ENCODE peak calls at places on chromosomes 7 and 10, in four cellular contexts. One of them, this sample, is unnamed.

GRCh38 chr7:112152186-112152585 is 54.0 kb downstream of the DOCK4 start:
- DNase-seq in right cardiac atrium: no peak
- DNase-seq in AG04450: no peak
- DNase-seq in PC-9: no peak
- DNase-seq in this sample: no peak

GRCh38 chr10:50395279-50395678 is 144.0 kb upstream of the ASAH2 start:
- DNase-seq in right cardiac atrium: no peak
- DNase-seq in AG04450: no peak
- DNase-seq in PC-9: peak
- DNase-seq in this sample: no peak

GRCh38 chr10:131694963-131695813 is 205.6 kb upstream of the PPP2R2D start:
- DNase-seq in right cardiac atrium: no peak
- DNase-seq in AG04450: no peak
- DNase-seq in PC-9: no peak
- DNase-seq in this sample: no peak

GRCh38 chr10:22805304-22805703 is 90.9 kb upstream of the PIP4K2A start:
- DNase-seq in right cardiac atrium: peak
- DNase-seq in AG04450: no peak
- DNase-seq in PC-9: no peak
- DNase-seq in this sample: no peak

GRCh38 chr7:23696916-23697441 is 13.0 kb upstream of the STK31 start:
- DNase-seq in right cardiac atrium: peak
- DNase-seq in AG04450: no peak
- DNase-seq in PC-9: peak
- DNase-seq in this sample: peak

GRCh38 chr10:96448021-96448457 is 65.7 kb downstream of the TLL2 start:
- DNase-seq in right cardiac atrium: peak
- DNase-seq in AG04450: no peak
- DNase-seq in PC-9: no peak
- DNase-seq in this sample: no peak

GRCh38 chr10:85859859-85860258 is 506.7 kb downstream of the GRID1 start:
- DNase-seq in right cardiac atrium: no peak
- DNase-seq in AG04450: no peak
- DNase-seq in PC-9: no peak
- DNase-seq in this sample: no peak

GRCh38 chr10:124459395-124459794 is 2.2 kb upstream of the LHPP start:
- DNase-seq in right cardiac atrium: no peak
- DNase-seq in AG04450: no peak
- DNase-seq in PC-9: peak
- DNase-seq in this sample: no peak

GRCh38 chr7:44145419-44145968 is 4.4 kb upstream of the MYL7 start:
- DNase-seq in right cardiac atrium: peak
- DNase-seq in AG04450: no peak
- DNase-seq in PC-9: no peak
- DNase-seq in this sample: peak

GRCh38 chr7:141884544-141885227 is 31.5 kb upstream of the OR9A4 start:
- DNase-seq in right cardiac atrium: no peak
- DNase-seq in AG04450: no peak
- DNase-seq in PC-9: no peak
- DNase-seq in this sample: no peak

GRCh38 chr10:80210259-80210658 is 4.9 kb upstream of the ANXA11 start:
- DNase-seq in right cardiac atrium: no peak
- DNase-seq in AG04450: no peak
- DNase-seq in PC-9: no peak
- DNase-seq in this sample: no peak

GRCh38 chr7:131633342-131633843 is 77.0 kb upstream of the PODXL start:
- DNase-seq in right cardiac atrium: peak
- DNase-seq in AG04450: no peak
- DNase-seq in PC-9: peak
- DNase-seq in this sample: no peak

GRCh38 chr7:45874408-45875131 is 1.7 kb upstream of the CCDC201 start:
- DNase-seq in right cardiac atrium: no peak
- DNase-seq in AG04450: peak
- DNase-seq in PC-9: peak
- DNase-seq in this sample: no peak

GRCh38 chr7:95847061-95847460 is 74.7 kb downstream of the DYNC1I1 start:
- DNase-seq in right cardiac atrium: no peak
- DNase-seq in AG04450: no peak
- DNase-seq in PC-9: no peak
- DNase-seq in this sample: no peak

DNA sequence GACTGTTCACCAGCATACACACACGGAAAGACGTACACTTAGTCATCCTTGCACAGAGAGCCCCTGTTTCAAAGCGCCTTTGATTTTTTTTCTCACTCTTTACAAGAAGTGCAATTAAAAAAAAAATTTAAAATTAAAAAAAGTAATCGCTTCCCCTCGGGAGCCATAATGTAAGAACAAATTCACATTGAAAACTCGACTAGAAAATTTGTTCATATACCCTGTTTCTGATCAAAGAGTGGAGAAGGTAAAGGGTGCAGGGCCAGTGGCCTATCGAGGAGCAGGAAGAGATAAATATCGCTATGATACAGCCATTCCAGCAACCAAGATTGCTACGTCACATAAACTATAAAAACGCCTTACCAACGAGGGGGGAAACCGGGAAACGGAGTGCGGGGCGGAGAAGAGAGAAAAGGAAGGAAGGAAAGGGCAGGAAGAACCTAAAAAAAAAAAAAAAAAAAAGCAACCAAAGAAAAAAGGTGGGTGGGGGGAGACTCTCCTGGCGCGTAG is 5.0 kb upstream of the HOXA2 start:
- DNase-seq in right cardiac atrium: no peak
- DNase-seq in AG04450: no peak
- DNase-seq in PC-9: no peak
- DNase-seq in this sample: no peak
- H3K4me3 ChIP-seq in right cardiac atrium: no peak
- H3K4me3 ChIP-seq in AG04450: peak
- H3K4me3 ChIP-seq in PC-9: no peak
- H3K4me3 ChIP-seq in this sample: no peak

GRCh38 chr10:128047337-128047736 is 78.9 kb downstream of the MKI67 start:
- DNase-seq in right cardiac atrium: peak
- DNase-seq in AG04450: no peak
- DNase-seq in PC-9: peak
- DNase-seq in this sample: peak

GRCh38 chr10:128046934-128047251 is 79.3 kb downstream of the MKI67 start:
- DNase-seq in right cardiac atrium: no peak
- DNase-seq in AG04450: no peak
- DNase-seq in PC-9: no peak
- DNase-seq in this sample: no peak

GRCh38 chr10:128044961-128045832 is 81.0 kb downstream of the MKI67 start:
- DNase-seq in right cardiac atrium: no peak
- DNase-seq in AG04450: no peak
- DNase-seq in PC-9: no peak
- DNase-seq in this sample: no peak

GRCh38 chr10:128045833-128046120 is 80.4 kb downstream of the MKI67 start:
- DNase-seq in right cardiac atrium: no peak
- DNase-seq in AG04450: no peak
- DNase-seq in PC-9: no peak
- DNase-seq in this sample: no peak

DNA sequence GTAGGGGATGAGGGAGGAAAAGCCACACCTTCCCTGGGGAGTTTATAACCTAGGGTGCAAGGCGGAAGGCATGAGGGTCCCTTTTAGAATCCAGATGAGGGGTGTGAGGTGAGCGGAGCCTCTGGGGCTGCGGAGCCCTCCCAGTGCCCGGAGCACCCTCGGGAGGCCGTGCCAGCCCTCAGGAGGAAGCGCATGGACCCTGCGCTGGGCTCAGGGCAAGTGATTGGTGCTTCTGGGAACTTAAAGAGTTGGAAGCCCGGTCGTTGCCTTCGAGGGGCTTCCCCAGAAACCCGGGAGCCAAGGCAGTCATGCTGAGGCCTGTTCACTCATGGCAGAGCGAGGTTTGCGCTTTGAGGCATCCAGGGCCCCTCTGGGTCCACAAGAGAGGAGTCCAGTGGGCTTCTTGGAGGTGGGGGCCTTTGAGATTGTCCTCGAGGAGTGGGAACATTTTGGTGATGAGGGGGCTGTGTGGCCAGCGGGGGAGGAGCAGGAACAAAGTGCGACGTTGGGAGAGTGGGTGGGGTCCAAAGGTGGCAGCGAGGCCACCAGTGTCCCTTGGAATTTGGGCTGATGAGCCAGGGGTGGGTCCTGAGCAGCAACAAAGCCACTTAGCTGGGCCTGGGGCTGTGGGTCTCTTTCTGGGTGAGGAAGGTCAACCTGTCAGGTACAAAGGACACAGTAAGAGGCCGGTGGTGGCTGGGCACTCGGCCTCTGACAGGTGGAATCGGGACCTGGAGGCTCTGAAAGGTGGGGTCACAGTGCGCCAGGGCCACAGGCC is 79.9 kb downstream of the MKI67 start:
- DNase-seq in right cardiac atrium: no peak
- DNase-seq in AG04450: no peak
- DNase-seq in PC-9: no peak
- DNase-seq in this sample: no peak
- H3K4me3 ChIP-seq in right cardiac atrium: no peak
- H3K4me3 ChIP-seq in AG04450: no peak
- H3K4me3 ChIP-seq in PC-9: no peak
- H3K4me3 ChIP-seq in this sample: peak

DNA sequence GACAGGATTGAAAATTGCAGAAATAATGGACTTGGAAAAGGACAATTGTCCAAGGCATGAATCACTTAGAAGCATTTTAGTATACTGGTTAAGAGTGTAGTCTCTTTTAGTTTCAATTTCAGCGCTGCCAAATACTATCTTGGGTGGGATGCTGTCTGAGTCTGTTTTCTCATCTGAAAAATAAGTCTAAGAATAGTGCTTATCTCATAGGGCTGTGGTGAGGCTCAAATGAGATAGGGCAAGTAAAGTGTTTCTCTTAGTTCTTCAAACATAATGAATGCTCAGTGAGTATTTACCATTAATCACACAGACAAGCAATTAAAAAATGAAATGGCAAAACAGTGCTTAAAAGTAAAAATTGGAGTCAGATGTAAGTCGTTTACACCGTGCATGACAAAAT is 45.9 kb upstream of the C1GALT1 start:
- DNase-seq in right cardiac atrium: no peak
- DNase-seq in AG04450: no peak
- DNase-seq in PC-9: no peak
- DNase-seq in this sample: no peak
- H3K4me3 ChIP-seq in right cardiac atrium: no peak
- H3K4me3 ChIP-seq in AG04450: no peak
- H3K4me3 ChIP-seq in PC-9: no peak
- H3K4me3 ChIP-seq in this sample: no peak

GRCh38 chr10:117546630-117547300 is 4.2 kb downstream of the EMX2 start:
- DNase-seq in right cardiac atrium: no peak
- DNase-seq in AG04450: no peak
- DNase-seq in PC-9: no peak
- DNase-seq in this sample: no peak
- H3K4me3 ChIP-seq in right cardiac atrium: no peak
- H3K4me3 ChIP-seq in AG04450: no peak
- H3K4me3 ChIP-seq in PC-9: no peak
- H3K4me3 ChIP-seq in this sample: no peak

DNA sequence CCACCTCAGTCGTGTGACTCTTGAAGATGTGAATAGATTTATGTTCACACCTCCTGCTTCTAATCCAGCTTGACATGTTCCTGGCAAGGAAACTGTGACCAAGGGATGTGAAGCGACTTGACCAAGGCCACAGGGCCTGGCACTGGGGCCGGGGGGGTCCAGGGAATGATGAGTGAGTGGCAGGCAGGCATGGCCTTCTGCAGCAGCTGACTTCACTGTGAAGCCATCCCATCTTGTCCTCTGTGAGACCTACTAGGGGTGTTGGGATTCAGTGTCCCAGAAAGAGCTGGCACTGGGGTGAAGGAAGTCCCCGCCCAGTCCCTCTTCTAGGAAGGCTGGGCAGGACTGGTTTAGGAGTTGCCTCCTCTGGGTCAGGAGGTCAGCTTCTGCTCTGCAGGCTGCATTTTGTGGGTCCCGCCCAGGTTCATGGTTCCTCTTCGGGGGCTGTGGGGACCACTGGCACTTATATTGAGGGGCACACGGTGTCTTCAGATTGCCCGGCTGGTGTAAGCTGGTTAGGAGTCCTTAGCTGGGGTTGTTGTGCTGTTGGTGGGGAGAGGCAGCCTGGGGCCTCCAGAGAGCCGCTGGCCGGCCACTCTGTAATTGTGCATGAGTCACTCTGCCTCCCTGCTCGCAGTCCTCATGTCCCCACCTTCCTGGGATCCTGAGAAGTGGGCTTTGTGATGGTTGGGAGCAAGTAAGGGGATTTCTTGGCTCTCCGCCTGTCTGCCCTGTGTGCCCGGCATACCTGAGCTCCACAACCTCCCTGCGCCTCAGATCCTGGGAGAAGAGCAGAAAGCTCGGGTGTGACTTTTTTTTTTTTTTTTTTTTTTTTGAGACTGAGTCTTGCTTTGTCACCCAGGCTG is 11.0 kb downstream of the ZMIZ1 start:
- DNase-seq in right cardiac atrium: peak
- DNase-seq in AG04450: no peak
- DNase-seq in PC-9: peak
- DNase-seq in this sample: no peak
- H3K4me3 ChIP-seq in right cardiac atrium: no peak
- H3K4me3 ChIP-seq in AG04450: no peak
- H3K4me3 ChIP-seq in PC-9: peak
- H3K4me3 ChIP-seq in this sample: no peak

GRCh38 chr7:100072462-100072861 is 9.1 kb downstream of the ZNF3 start:
- DNase-seq in right cardiac atrium: no peak
- DNase-seq in AG04450: no peak
- DNase-seq in PC-9: no peak
- DNase-seq in this sample: no peak

GRCh38 chr7:100066953-100067352 is 14.6 kb downstream of the ZNF3 start:
- DNase-seq in right cardiac atrium: no peak
- DNase-seq in AG04450: no peak
- DNase-seq in PC-9: no peak
- DNase-seq in this sample: no peak

GRCh38 chr7:100069991-100070390 is 11.5 kb downstream of the ZNF3 start:
- DNase-seq in right cardiac atrium: no peak
- DNase-seq in AG04450: no peak
- DNase-seq in PC-9: no peak
- DNase-seq in this sample: no peak

GRCh38 chr7:100075418-100075817 is 6.1 kb downstream of the ZNF3 start:
- DNase-seq in right cardiac atrium: no peak
- DNase-seq in AG04450: no peak
- DNase-seq in PC-9: no peak
- DNase-seq in this sample: no peak

DNA sequence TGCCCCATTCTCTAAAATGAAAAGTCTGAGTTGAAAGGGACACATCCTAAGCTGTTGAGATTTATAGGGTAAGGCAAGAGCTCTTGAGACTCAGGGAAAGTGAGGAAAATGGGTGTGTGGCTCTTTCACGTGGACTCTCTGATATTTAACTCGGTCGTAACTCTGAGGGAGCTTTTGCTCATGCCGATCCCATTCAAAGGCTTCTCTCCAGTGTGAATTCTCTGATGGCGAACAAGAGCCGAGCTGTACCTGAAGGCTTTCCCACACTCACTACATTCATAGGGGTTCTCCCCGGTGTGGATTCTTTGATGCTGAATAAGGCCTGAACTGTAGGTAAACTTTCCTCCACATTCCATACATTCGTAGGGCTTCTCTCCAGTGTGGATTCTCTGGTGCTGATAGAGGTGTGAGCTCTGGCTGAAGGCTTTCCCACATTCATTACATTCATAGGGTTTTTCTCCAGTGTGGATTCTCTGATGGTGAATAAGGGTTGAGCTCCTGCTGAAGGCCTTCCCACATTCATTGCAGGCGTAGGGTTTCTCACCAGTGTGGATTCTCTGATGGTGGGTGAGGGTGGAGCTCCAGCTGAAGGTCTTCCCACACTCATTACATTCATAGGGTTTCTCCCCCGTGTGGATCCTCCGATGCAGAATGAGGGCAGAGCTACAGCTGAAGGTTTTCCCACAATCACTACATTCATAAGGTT is 10.4 kb downstream of the ZNF3 start:
- DNase-seq in right cardiac atrium: no peak
- DNase-seq in AG04450: no peak
- DNase-seq in PC-9: no peak
- DNase-seq in this sample: no peak
- H3K4me3 ChIP-seq in right cardiac atrium: no peak
- H3K4me3 ChIP-seq in AG04450: no peak
- H3K4me3 ChIP-seq in PC-9: no peak
- H3K4me3 ChIP-seq in this sample: no peak